ENCODE peak calls at places on chromosomes 13 and 19, in ten cellular contexts. One of them, this sample, is unnamed.
A peak's percentile ranks its signal among the peaks of the same experiment; 100 is the strongest.

GRCh38 chr13:97120976-97121375 is 101.2 kb upstream of the MBNL2 start:
- DNase-seq in cardiac fibroblast: no peak
- DNase-seq in upper lobe of left lung: no peak
- DNase-seq in A549: no peak
- DNase-seq in ascending aorta: no peak
- DNase-seq in BJ: no peak
- DNase-seq in suprapubic skin: no peak
- DNase-seq in GM06990: no peak
- DNase-seq in stomach: no peak
- DNase-seq in foreskin fibroblast: no peak
- DNase-seq in this sample: no peak

GRCh38 chr13:112928020-112928931 is 40.7 kb upstream of the MCF2L start:
- DNase-seq in cardiac fibroblast: no peak
- DNase-seq in upper lobe of left lung: no peak
- DNase-seq in A549: no peak
- DNase-seq in ascending aorta: no peak
- DNase-seq in BJ: no peak
- DNase-seq in suprapubic skin: no peak
- DNase-seq in GM06990: no peak
- DNase-seq in stomach: no peak
- DNase-seq in foreskin fibroblast: peak; percentile 22
- DNase-seq in this sample: no peak

GRCh38 chr19:1135454-1135853 is 31.7 kb downstream of the GPX4 start:
- DNase-seq in cardiac fibroblast: no peak
- DNase-seq in upper lobe of left lung: no peak
- DNase-seq in A549: no peak
- DNase-seq in ascending aorta: no peak
- DNase-seq in BJ: no peak
- DNase-seq in suprapubic skin: no peak
- DNase-seq in GM06990: no peak
- DNase-seq in stomach: no peak
- DNase-seq in foreskin fibroblast: no peak
- DNase-seq in this sample: no peak

GRCh38 chr13:93216122-93216521 is 10.5 kb upstream of the GPC6 start:
- DNase-seq in cardiac fibroblast: no peak
- DNase-seq in upper lobe of left lung: no peak
- DNase-seq in A549: no peak
- DNase-seq in ascending aorta: no peak
- DNase-seq in BJ: no peak
- DNase-seq in suprapubic skin: no peak
- DNase-seq in GM06990: no peak
- DNase-seq in stomach: no peak
- DNase-seq in foreskin fibroblast: no peak
- DNase-seq in this sample: no peak

GRCh38 chr13:98987275-98987674 is 9.4 kb upstream of the DOCK9 start:
- DNase-seq in cardiac fibroblast: no peak
- DNase-seq in upper lobe of left lung: no peak
- DNase-seq in A549: no peak
- DNase-seq in ascending aorta: no peak
- DNase-seq in BJ: no peak
- DNase-seq in suprapubic skin: no peak
- DNase-seq in GM06990: no peak
- DNase-seq in stomach: no peak
- DNase-seq in foreskin fibroblast: no peak
- DNase-seq in this sample: no peak

GRCh38 chr13:65656740-65657329 is 1573.3 kb downstream of the PCDH9 start:
- DNase-seq in cardiac fibroblast: peak; percentile 43
- DNase-seq in upper lobe of left lung: no peak
- DNase-seq in A549: peak; percentile 4
- DNase-seq in ascending aorta: no peak
- DNase-seq in BJ: no peak
- DNase-seq in suprapubic skin: no peak
- DNase-seq in GM06990: no peak
- DNase-seq in stomach: no peak
- DNase-seq in foreskin fibroblast: peak; percentile 39
- DNase-seq in this sample: no peak

GRCh38 chr13:99926014-99926731 is 45.4 kb downstream of the ZIC5 start:
- DNase-seq in cardiac fibroblast: no peak
- DNase-seq in upper lobe of left lung: peak; percentile 26
- DNase-seq in A549: peak; percentile 30
- DNase-seq in ascending aorta: no peak
- DNase-seq in BJ: no peak
- DNase-seq in suprapubic skin: no peak
- DNase-seq in GM06990: no peak
- DNase-seq in stomach: peak; percentile 57
- DNase-seq in foreskin fibroblast: peak; percentile 70
- DNase-seq in this sample: no peak

GRCh38 chr13:42009057-42009456 is 39.4 kb upstream of the DGKH start:
- DNase-seq in cardiac fibroblast: no peak
- DNase-seq in upper lobe of left lung: no peak
- DNase-seq in A549: no peak
- DNase-seq in ascending aorta: no peak
- DNase-seq in BJ: no peak
- DNase-seq in suprapubic skin: no peak
- DNase-seq in GM06990: no peak
- DNase-seq in stomach: no peak
- DNase-seq in foreskin fibroblast: no peak
- DNase-seq in this sample: no peak

GRCh38 chr19:7830823-7831222 is 805 bp downstream of the EVI5L start:
- DNase-seq in cardiac fibroblast: no peak
- DNase-seq in upper lobe of left lung: no peak
- DNase-seq in A549: no peak
- DNase-seq in ascending aorta: no peak
- DNase-seq in BJ: no peak
- DNase-seq in suprapubic skin: no peak
- DNase-seq in GM06990: no peak
- DNase-seq in stomach: no peak
- DNase-seq in foreskin fibroblast: no peak
- DNase-seq in this sample: no peak

GRCh38 chr19:9445037-9445436 is 9.7 kb upstream of the ZNF266 start:
- DNase-seq in cardiac fibroblast: no peak
- DNase-seq in upper lobe of left lung: no peak
- DNase-seq in A549: no peak
- DNase-seq in ascending aorta: no peak
- DNase-seq in BJ: no peak
- DNase-seq in suprapubic skin: no peak
- DNase-seq in GM06990: no peak
- DNase-seq in stomach: no peak
- DNase-seq in foreskin fibroblast: no peak
- DNase-seq in this sample: no peak

GRCh38 chr13:52921194-52921593 is 72.8 kb upstream of the PCDH8 start:
- DNase-seq in cardiac fibroblast: no peak
- DNase-seq in upper lobe of left lung: no peak
- DNase-seq in A549: no peak
- DNase-seq in ascending aorta: no peak
- DNase-seq in BJ: no peak
- DNase-seq in suprapubic skin: no peak
- DNase-seq in GM06990: peak; percentile 16
- DNase-seq in stomach: no peak
- DNase-seq in foreskin fibroblast: no peak
- DNase-seq in this sample: no peak

GRCh38 chr13:36887758-36888521 is 32.1 kb downstream of the SMAD9 start:
- DNase-seq in cardiac fibroblast: no peak
- DNase-seq in upper lobe of left lung: no peak
- DNase-seq in A549: no peak
- DNase-seq in ascending aorta: no peak
- DNase-seq in BJ: no peak
- DNase-seq in suprapubic skin: no peak
- DNase-seq in GM06990: no peak
- DNase-seq in stomach: no peak
- DNase-seq in foreskin fibroblast: no peak
- DNase-seq in this sample: no peak
- H3K4me3 ChIP-seq in cardiac fibroblast: no peak overlapping the region
- H3K4me3 ChIP-seq in upper lobe of left lung: no peak overlapping the region
- H3K4me3 ChIP-seq in A549: no peak overlapping the region
- H3K4me3 ChIP-seq in ascending aorta: no peak overlapping the region
- H3K4me3 ChIP-seq in BJ: no peak overlapping the region
- H3K4me3 ChIP-seq in suprapubic skin: no peak overlapping the region
- H3K4me3 ChIP-seq in GM06990: no peak overlapping the region
- H3K4me3 ChIP-seq in stomach: no peak overlapping the region
- H3K4me3 ChIP-seq in foreskin fibroblast: no peak overlapping the region
- H3K4me3 ChIP-seq in this sample: no peak overlapping the region

GRCh38 chr13:23570931-23571330 is 719 bp downstream of the TNFRSF19 start:
- DNase-seq in cardiac fibroblast: no peak
- DNase-seq in upper lobe of left lung: no peak
- DNase-seq in A549: no peak
- DNase-seq in ascending aorta: no peak
- DNase-seq in BJ: no peak
- DNase-seq in suprapubic skin: no peak
- DNase-seq in GM06990: no peak
- DNase-seq in stomach: no peak
- DNase-seq in foreskin fibroblast: peak; percentile 48
- DNase-seq in this sample: no peak
- TF ChIP-seq CTCF in cardiac fibroblast: peak; percentile 11
- TF ChIP-seq CTCF in upper lobe of left lung: no peak
- TF ChIP-seq CTCF in A549: no peak
- TF ChIP-seq CTCF in ascending aorta: no peak
- TF ChIP-seq CTCF in BJ: peak; percentile 35
- TF ChIP-seq CTCF in suprapubic skin: no peak
- TF ChIP-seq CTCF in GM06990: peak; percentile 48
- TF ChIP-seq CTCF in stomach: no peak
- TF ChIP-seq CTCF in foreskin fibroblast: peak; percentile 24
- TF ChIP-seq CTCF in this sample: peak; percentile 28

GRCh38 chr13:43331676-43332075 is 308.3 kb downstream of the DNAJC15 start:
- DNase-seq in cardiac fibroblast: peak; percentile 66
- DNase-seq in upper lobe of left lung: no peak
- DNase-seq in A549: no peak
- DNase-seq in ascending aorta: no peak
- DNase-seq in BJ: no peak
- DNase-seq in suprapubic skin: no peak
- DNase-seq in GM06990: no peak
- DNase-seq in stomach: no peak
- DNase-seq in foreskin fibroblast: peak; percentile 12
- DNase-seq in this sample: no peak
- H3K4me3 ChIP-seq in cardiac fibroblast: no peak overlapping the region
- H3K4me3 ChIP-seq in upper lobe of left lung: no peak overlapping the region
- H3K4me3 ChIP-seq in A549: no peak overlapping the region
- H3K4me3 ChIP-seq in ascending aorta: no peak overlapping the region
- H3K4me3 ChIP-seq in BJ: no peak overlapping the region
- H3K4me3 ChIP-seq in suprapubic skin: no peak overlapping the region
- H3K4me3 ChIP-seq in GM06990: no peak overlapping the region
- H3K4me3 ChIP-seq in stomach: no peak overlapping the region
- H3K4me3 ChIP-seq in foreskin fibroblast: no peak overlapping the region
- H3K4me3 ChIP-seq in this sample: no peak overlapping the region

GRCh38 chr19:36210497-36210896 is 4.0 kb downstream of the ZNF565 start:
- DNase-seq in cardiac fibroblast: peak; percentile 5
- DNase-seq in upper lobe of left lung: no peak
- DNase-seq in A549: no peak
- DNase-seq in ascending aorta: no peak
- DNase-seq in BJ: no peak
- DNase-seq in suprapubic skin: no peak
- DNase-seq in GM06990: no peak
- DNase-seq in stomach: no peak
- DNase-seq in foreskin fibroblast: peak; percentile 31
- DNase-seq in this sample: no peak

GRCh38 chr19:36215276-36216171 is 618 bp downstream of the ZNF146 start:
- DNase-seq in cardiac fibroblast: peak; percentile 60
- DNase-seq in upper lobe of left lung: no peak
- DNase-seq in A549: peak; percentile 61
- DNase-seq in ascending aorta: no peak
- DNase-seq in BJ: no peak
- DNase-seq in suprapubic skin: no peak
- DNase-seq in GM06990: no peak
- DNase-seq in stomach: no peak
- DNase-seq in foreskin fibroblast: peak; percentile 54
- DNase-seq in this sample: peak; percentile 12

GRCh38 chr19:36213793-36214387 is 575 bp downstream of the ZNF565 start:
- DNase-seq in cardiac fibroblast: peak; percentile 16
- DNase-seq in upper lobe of left lung: no peak
- DNase-seq in A549: no peak
- DNase-seq in ascending aorta: peak; percentile 12
- DNase-seq in BJ: no peak
- DNase-seq in suprapubic skin: no peak
- DNase-seq in GM06990: no peak
- DNase-seq in stomach: no peak
- DNase-seq in foreskin fibroblast: no peak
- DNase-seq in this sample: no peak

GRCh38 chr19:36212895-36213294 is 1.6 kb downstream of the ZNF565 start:
- DNase-seq in cardiac fibroblast: no peak
- DNase-seq in upper lobe of left lung: no peak
- DNase-seq in A549: no peak
- DNase-seq in ascending aorta: no peak
- DNase-seq in BJ: no peak
- DNase-seq in suprapubic skin: no peak
- DNase-seq in GM06990: no peak
- DNase-seq in stomach: no peak
- DNase-seq in foreskin fibroblast: no peak
- DNase-seq in this sample: no peak

GRCh38 chr19:36214388-36215275 is at the start of the genes ZNF146 and ZNF565:
- DNase-seq in cardiac fibroblast: peak; percentile 99
- DNase-seq in upper lobe of left lung: peak; percentile 98
- DNase-seq in A549: peak; percentile 100
- DNase-seq in ascending aorta: peak; percentile 96
- DNase-seq in BJ: peak; percentile 93
- DNase-seq in suprapubic skin: peak; percentile 97
- DNase-seq in GM06990: peak; percentile 99
- DNase-seq in stomach: peak; percentile 97
- DNase-seq in foreskin fibroblast: peak; percentile 99
- DNase-seq in this sample: peak; percentile 96
- TF ChIP-seq CTCF in cardiac fibroblast: no peak
- TF ChIP-seq CTCF in upper lobe of left lung: peak; percentile 64
- TF ChIP-seq CTCF in A549: no peak
- TF ChIP-seq CTCF in ascending aorta: no peak
- TF ChIP-seq CTCF in BJ: no peak
- TF ChIP-seq CTCF in suprapubic skin: no peak
- TF ChIP-seq CTCF in GM06990: no peak
- TF ChIP-seq CTCF in stomach: no peak
- TF ChIP-seq CTCF in foreskin fibroblast: no peak
- TF ChIP-seq CTCF in this sample: no peak

GRCh38 chr13:76711515-76712182 is 174.6 kb downstream of the KCTD12 start:
- DNase-seq in cardiac fibroblast: peak; percentile 98
- DNase-seq in upper lobe of left lung: peak; percentile 26
- DNase-seq in A549: peak; percentile 10
- DNase-seq in ascending aorta: no peak
- DNase-seq in BJ: peak; percentile 91
- DNase-seq in suprapubic skin: no peak
- DNase-seq in GM06990: no peak
- DNase-seq in stomach: no peak
- DNase-seq in foreskin fibroblast: peak; percentile 89
- DNase-seq in this sample: peak; percentile 92
- H3K4me3 ChIP-seq in cardiac fibroblast: no peak overlapping the region
- H3K4me3 ChIP-seq in upper lobe of left lung: no peak overlapping the region
- H3K4me3 ChIP-seq in A549: no peak overlapping the region
- H3K4me3 ChIP-seq in ascending aorta: no peak overlapping the region
- H3K4me3 ChIP-seq in BJ: no peak overlapping the region
- H3K4me3 ChIP-seq in suprapubic skin: no peak overlapping the region
- H3K4me3 ChIP-seq in GM06990: no peak overlapping the region
- H3K4me3 ChIP-seq in stomach: no peak overlapping the region
- H3K4me3 ChIP-seq in foreskin fibroblast: no peak overlapping the region
- H3K4me3 ChIP-seq in this sample: no peak overlapping the region

GRCh38 chr13:49560270-49561063 is 24.9 kb downstream of the RCBTB1 start:
- DNase-seq in cardiac fibroblast: peak; percentile 66
- DNase-seq in upper lobe of left lung: peak; percentile 31
- DNase-seq in A549: peak; percentile 29
- DNase-seq in ascending aorta: no peak
- DNase-seq in BJ: no peak
- DNase-seq in suprapubic skin: no peak
- DNase-seq in GM06990: no peak
- DNase-seq in stomach: peak; percentile 74
- DNase-seq in foreskin fibroblast: peak; percentile 13
- DNase-seq in this sample: no peak
- TF ChIP-seq CTCF in cardiac fibroblast: peak; percentile 12
- TF ChIP-seq CTCF in upper lobe of left lung: no peak
- TF ChIP-seq CTCF in A549: peak; percentile 18
- TF ChIP-seq CTCF in ascending aorta: peak; percentile 30
- TF ChIP-seq CTCF in BJ: peak; percentile 10
- TF ChIP-seq CTCF in suprapubic skin: no peak
- TF ChIP-seq CTCF in GM06990: no peak
- TF ChIP-seq CTCF in stomach: no peak
- TF ChIP-seq CTCF in foreskin fibroblast: no peak
- TF ChIP-seq CTCF in this sample: peak; percentile 19

GRCh38 chr19:17078920-17079709 is 3.5 kb downstream of the MYO9B start:
- DNase-seq in cardiac fibroblast: peak; percentile 39
- DNase-seq in upper lobe of left lung: peak; percentile 31
- DNase-seq in A549: no peak
- DNase-seq in ascending aorta: no peak
- DNase-seq in BJ: no peak
- DNase-seq in suprapubic skin: no peak
- DNase-seq in GM06990: no peak
- DNase-seq in stomach: no peak
- DNase-seq in foreskin fibroblast: peak; percentile 36
- DNase-seq in this sample: no peak
- H3K4me3 ChIP-seq in cardiac fibroblast: peak overlapping the region; percentile 65
- H3K4me3 ChIP-seq in upper lobe of left lung: peak overlapping the region; percentile 25
- H3K4me3 ChIP-seq in A549: peak overlapping the region; percentile 29
- H3K4me3 ChIP-seq in ascending aorta: peak overlapping the region; percentile 97
- H3K4me3 ChIP-seq in BJ: peak overlapping the region; percentile 48
- H3K4me3 ChIP-seq in suprapubic skin: peak overlapping the region; percentile 30
- H3K4me3 ChIP-seq in GM06990: peak overlapping the region; percentile 98
- H3K4me3 ChIP-seq in stomach: peak overlapping the region; percentile 39
- H3K4me3 ChIP-seq in foreskin fibroblast: peak overlapping the region; percentile 51
- H3K4me3 ChIP-seq in this sample: peak overlapping the region; percentile 41